ENCODE peak calls at places on chromosomes 1 and 21, in seven cellular contexts. One of them, this sample, is unnamed.

GRCh38 chr1:71565267-71565666 is 484.4 kb upstream of the ZRANB2 start:
- DNase-seq in dorsolateral prefrontal cortex: no peak
- DNase-seq in KBM-7: no peak
- DNase-seq in ecto neural progenitor cell: no peak
- DNase-seq in nucleus accumbens: no peak
- DNase-seq in NCI-H1105 treated with DMSO at 0.1 percent for 48 hours: peak; percentile 16
- DNase-seq in psoas muscle: peak; percentile 8
- DNase-seq in this sample: no peak

GRCh38 chr1:64231153-64231552 is 27.7 kb downstream of the UBE2U start:
- DNase-seq in nucleus accumbens: no peak
- DNase-seq in NCI-H1105 treated with DMSO at 0.1 percent for 48 hours: peak; percentile 11
- DNase-seq in KBM-7: no peak
- DNase-seq in dorsolateral prefrontal cortex: no peak
- DNase-seq in psoas muscle: no peak
- DNase-seq in ecto neural progenitor cell: no peak
- DNase-seq in this sample: no peak

GRCh38 chr1:109589679-109590078 is 29.7 kb downstream of the GNAT2 start:
- DNase-seq in nucleus accumbens: no peak
- DNase-seq in NCI-H1105 treated with DMSO at 0.1 percent for 48 hours: no peak
- DNase-seq in psoas muscle: no peak
- DNase-seq in KBM-7: no peak
- DNase-seq in ecto neural progenitor cell: no peak
- DNase-seq in dorsolateral prefrontal cortex: no peak
- DNase-seq in this sample: no peak

GRCh38 chr1:165943198-165943597 is 115.8 kb downstream of the UCK2 start:
- DNase-seq in ecto neural progenitor cell: no peak
- DNase-seq in dorsolateral prefrontal cortex: no peak
- DNase-seq in nucleus accumbens: no peak
- DNase-seq in KBM-7: no peak
- DNase-seq in NCI-H1105 treated with DMSO at 0.1 percent for 48 hours: peak; percentile 6
- DNase-seq in psoas muscle: no peak
- DNase-seq in this sample: no peak

GRCh38 chr1:153483776-153484175 is 23.3 kb upstream of the S100A7 start:
- DNase-seq in psoas muscle: no peak
- DNase-seq in dorsolateral prefrontal cortex: no peak
- DNase-seq in KBM-7: no peak
- DNase-seq in ecto neural progenitor cell: no peak
- DNase-seq in nucleus accumbens: no peak
- DNase-seq in NCI-H1105 treated with DMSO at 0.1 percent for 48 hours: peak; percentile 84
- DNase-seq in this sample: no peak

GRCh38 chr1:201013991-201014815 is 9.3 kb downstream of the KIF21B start:
- DNase-seq in ecto neural progenitor cell: peak; percentile 60
- DNase-seq in psoas muscle: no peak
- DNase-seq in NCI-H1105 treated with DMSO at 0.1 percent for 48 hours: no peak
- DNase-seq in KBM-7: no peak
- DNase-seq in dorsolateral prefrontal cortex: peak; percentile 78
- DNase-seq in nucleus accumbens: peak; percentile 41
- DNase-seq in this sample: no peak

GRCh38 chr1:3587133-3587733 is 24.1 kb downstream of the MEGF6 start:
- DNase-seq in ecto neural progenitor cell: no peak
- DNase-seq in dorsolateral prefrontal cortex: no peak
- DNase-seq in KBM-7: no peak
- DNase-seq in NCI-H1105 treated with DMSO at 0.1 percent for 48 hours: no peak
- DNase-seq in psoas muscle: no peak
- DNase-seq in nucleus accumbens: no peak
- DNase-seq in this sample: no peak

GRCh38 chr1:243748706-243749283 is 101.2 kb downstream of the AKT3 start:
- DNase-seq in psoas muscle: no peak
- DNase-seq in nucleus accumbens: no peak
- DNase-seq in KBM-7: peak; percentile 52
- DNase-seq in dorsolateral prefrontal cortex: no peak
- DNase-seq in ecto neural progenitor cell: no peak
- DNase-seq in NCI-H1105 treated with DMSO at 0.1 percent for 48 hours: peak; percentile 74
- DNase-seq in this sample: peak; percentile 55

GRCh38 chr21:14900058-14900457 is 164.7 kb downstream of the NRIP1 start:
- DNase-seq in psoas muscle: no peak
- DNase-seq in dorsolateral prefrontal cortex: no peak
- DNase-seq in KBM-7: no peak
- DNase-seq in NCI-H1105 treated with DMSO at 0.1 percent for 48 hours: no peak
- DNase-seq in nucleus accumbens: no peak
- DNase-seq in ecto neural progenitor cell: no peak
- DNase-seq in this sample: peak; percentile 33

GRCh38 chr1:42963378-42964005 is 4.8 kb upstream of the SLC2A1 start:
- DNase-seq in dorsolateral prefrontal cortex: no peak
- DNase-seq in NCI-H1105 treated with DMSO at 0.1 percent for 48 hours: no peak
- DNase-seq in ecto neural progenitor cell: no peak
- DNase-seq in nucleus accumbens: no peak
- DNase-seq in psoas muscle: no peak
- DNase-seq in KBM-7: no peak
- DNase-seq in this sample: peak; percentile 60

GRCh38 chr1:204268101-204268500 is 54.3 kb upstream of the GOLT1A start:
- DNase-seq in KBM-7: no peak
- DNase-seq in dorsolateral prefrontal cortex: peak; percentile 39
- DNase-seq in NCI-H1105 treated with DMSO at 0.1 percent for 48 hours: peak; percentile 18
- DNase-seq in psoas muscle: no peak
- DNase-seq in ecto neural progenitor cell: no peak
- DNase-seq in nucleus accumbens: no peak
- DNase-seq in this sample: no peak

GRCh38 chr21:38171723-38172344 is 85.0 kb upstream of the KCNJ15 start:
- DNase-seq in ecto neural progenitor cell: peak; percentile 64
- DNase-seq in NCI-H1105 treated with DMSO at 0.1 percent for 48 hours: no peak
- DNase-seq in dorsolateral prefrontal cortex: no peak
- DNase-seq in psoas muscle: no peak
- DNase-seq in KBM-7: no peak
- DNase-seq in nucleus accumbens: no peak
- DNase-seq in this sample: peak; percentile 76

GRCh38 chr1:37471345-37472231 is 2.8 kb upstream of the ZC3H12A start:
- DNase-seq in ecto neural progenitor cell: no peak
- DNase-seq in psoas muscle: peak; percentile 84
- DNase-seq in dorsolateral prefrontal cortex: peak; percentile 77
- DNase-seq in nucleus accumbens: peak; percentile 46
- DNase-seq in KBM-7: no peak
- DNase-seq in NCI-H1105 treated with DMSO at 0.1 percent for 48 hours: no peak
- DNase-seq in this sample: peak; percentile 80

GRCh38 chr1:59198565-59198964 is 98.3 kb upstream of the FGGY start:
- DNase-seq in psoas muscle: no peak
- DNase-seq in dorsolateral prefrontal cortex: no peak
- DNase-seq in KBM-7: no peak
- DNase-seq in NCI-H1105 treated with DMSO at 0.1 percent for 48 hours: peak; percentile 16
- DNase-seq in ecto neural progenitor cell: no peak
- DNase-seq in nucleus accumbens: no peak
- DNase-seq in this sample: peak; percentile 40

GRCh38 chr1:66393586-66394334 is 140.2 kb upstream of the SGIP1 start:
- DNase-seq in psoas muscle: no peak
- DNase-seq in ecto neural progenitor cell: no peak
- DNase-seq in KBM-7: peak; percentile 66
- DNase-seq in NCI-H1105 treated with DMSO at 0.1 percent for 48 hours: no peak
- DNase-seq in nucleus accumbens: no peak
- DNase-seq in dorsolateral prefrontal cortex: no peak
- DNase-seq in this sample: no peak

GRCh38 chr21:45224189-45224938 is 63.3 kb downstream of the POFUT2 start:
- DNase-seq in psoas muscle: no peak
- DNase-seq in NCI-H1105 treated with DMSO at 0.1 percent for 48 hours: no peak
- DNase-seq in nucleus accumbens: no peak
- DNase-seq in KBM-7: no peak
- DNase-seq in dorsolateral prefrontal cortex: no peak
- DNase-seq in ecto neural progenitor cell: peak; percentile 51
- DNase-seq in this sample: no peak

GRCh38 chr1:23790696-23791433 is at the start of gene LYPLA2:
- DNase-seq in KBM-7: peak; percentile 90
- DNase-seq in psoas muscle: peak; percentile 95
- DNase-seq in dorsolateral prefrontal cortex: peak; percentile 98
- DNase-seq in NCI-H1105 treated with DMSO at 0.1 percent for 48 hours: peak; percentile 90
- DNase-seq in ecto neural progenitor cell: peak; percentile 92
- DNase-seq in nucleus accumbens: peak; percentile 84
- DNase-seq in this sample: peak; percentile 85

This sample was measured in stromal cell of bone marrow.